ENCODE peak calls at places on chromosome 7, in five cellular contexts. Q, J, T, C and K are unnamed samples.

GRCh38 chr7:138455609-138456008 is 4.5 kb upstream of the TRIM24 start:
- DNase-seq in T (no peak), C (no peak), Q (no peak), J (no peak), K (no peak)

GRCh38 chr7:127189885-127190284 is 62.9 kb downstream of the GRM8 start:
- DNase-seq in Q (no peak), J (no peak), C (no peak), T (no peak), K (no peak)

GRCh38 chr7:150753826-150754603 is 16.8 kb downstream of the GIMAP5 start:
- DNase-seq in T (no peak), J (no peak), Q (no peak), C (no peak), K (peak)

GRCh38 chr7:8125680-8126444 is 136.1 kb downstream of the ICA1 start:
- DNase-seq in Q (no peak), T (no peak), J (peak), C (peak), K (no peak)

GRCh38 chr7:137818036-137818435 is 28.7 kb downstream of the DGKI start:
- DNase-seq in J (no peak), T (no peak), Q (no peak), C (no peak), K (peak)

GRCh38 chr7:74290999-74291441 is 1.8 kb downstream of the CLIP2 start:
- DNase-seq in C (peak), J (no peak), Q (no peak), T (no peak), K (no peak)

GRCh38 chr7:1078985-1079384 is 8.9 kb upstream of the GPER1 start:
- DNase-seq in Q (no peak), C (peak), T (no peak), J (no peak), K (no peak)

GRCh38 chr7:81430150-81430549 is 339.7 kb downstream of the HGF start:
- DNase-seq in Q (no peak), J (no peak), T (no peak), C (no peak), K (peak)

GRCh38 chr7:42272793-42273665 is 36.0 kb upstream of the GLI3 start:
- DNase-seq in C (no peak), T (peak), J (no peak), Q (peak), K (peak)

GRCh38 chr7:70712942-70713341 is 419.0 kb upstream of the GALNT17 start:
- DNase-seq in T (no peak), J (no peak), C (no peak), Q (no peak), K (no peak)

GRCh38 chr7:137642467-137642866 is 204.3 kb downstream of the DGKI start:
- DNase-seq in Q (peak), C (no peak), T (peak), J (no peak), K (peak)

GRCh38 chr7:137169282-137169698 is 174.2 kb downstream of the PTN start:
- DNase-seq in Q (peak), T (peak), J (no peak), C (peak), K (peak)

GRCh38 chr7:32536016-32536415 is 40.7 kb downstream of the AVL9 start:
- DNase-seq in Q (no peak), J (no peak), C (no peak), T (no peak), K (no peak)

GRCh38 chr7:1160665-1161010 is 642 bp upstream of the ZFAND2A start:
- DNase-seq in Q (no peak), J (no peak), C (peak), T (no peak), K (peak)

GRCh38 chr7:22695476-22696132 is 31.4 kb upstream of the IL6 start:
- DNase-seq in T (no peak), J (no peak), Q (no peak), C (no peak), K (no peak)

GRCh38 chr7:28096713-28097112 is 83.9 kb downstream of the JAZF1 start:
- DNase-seq in Q (no peak), T (peak), C (peak), J (peak), K (peak)

GRCh38 chr7:142867398-142868187 is 12.7 kb downstream of the EPHB6 start:
- DNase-seq in Q (no peak), C (peak), J (no peak), T (no peak), K (no peak)

GRCh38 chr7:1096156-1097119 is 8.5 kb downstream of the GPER1 start:
- DNase-seq in J (no peak), T (no peak), Q (no peak), C (no peak), K (no peak)

GRCh38 chr7:131342864-131343263 is 15.2 kb downstream of the MKLN1 start:
- DNase-seq in Q (no peak), J (no peak), C (no peak), T (no peak), K (no peak)

GRCh38 chr7:15560968-15561367 is 847 bp downstream of the AGMO start:
- DNase-seq in T (no peak), C (no peak), J (no peak), Q (no peak), K (no peak)

GRCh38 chr7:127731431-127732080 is 79.6 kb downstream of the SND1 start:
- DNase-seq in Q (no peak), J (no peak), C (no peak), T (no peak), K (no peak)

GRCh38 chr7:50970092-50970491 is 187.4 kb upstream of the GRB10 start:
- DNase-seq in J (no peak), T (no peak), Q (no peak), C (no peak), K (no peak)

GRCh38 chr7:53740971-53741370 is 705.5 kb downstream of the POM121L12 start:
- DNase-seq in J (no peak), T (no peak), Q (no peak), C (no peak), K (peak)

GRCh38 chr7:66036788-66037187 is 38.8 kb upstream of the ASL start:
- DNase-seq in C (no peak), T (no peak), Q (no peak), J (no peak), K (no peak)

GRCh38 chr7:94449151-94449725 is 54.5 kb downstream of the COL1A2 start:
- DNase-seq in C (no peak), J (no peak), T (peak), Q (no peak), K (peak)

GRCh38 chr7:590731-591551 is 71.3 kb upstream of the PDGFA start:
- DNase-seq in Q (no peak), J (no peak), T (no peak), C (no peak), K (peak)